ENCODE peak calls at places on chromosome 7, in four cellular contexts. D is OCI-LY7, E is spleen, Q is fibroblast of lung. Y is an unnamed sample.

GRCh38 chr7:8151161-8151560 is 110.8 kb downstream of the ICA1 start:
- DNase-seq in D (no peak), E (no peak), Q (no peak), Y (no peak)

GRCh38 chr7:64559206-64559605 is 3.7 kb downstream of the ZNF680 start:
- DNase-seq in D (no peak), E (no peak), Q (peak; percentile 17), Y (no peak)

GRCh38 chr7:122528879-122529481 is 169.9 kb downstream of the RNF133 start:
- DNase-seq in D (peak; percentile 40), E (no peak), Q (peak; percentile 70), Y (no peak)

GRCh38 chr7:126079581-126079980 is 1150.0 kb upstream of the POT1 start:
- DNase-seq in D (no peak), E (no peak), Q (no peak), Y (no peak)

GRCh38 chr7:117901089-117901797 is 28.0 kb upstream of the CTTNBP2 start:
- DNase-seq in D (no peak), E (no peak), Q (no peak), Y (peak; percentile 26)

GRCh38 chr7:34949356-34949755 is 87.9 kb downstream of the DPY19L1 start:
- DNase-seq in D (no peak), E (no peak), Q (peak; percentile 7), Y (no peak)

GRCh38 chr7:115477193-115477651 is 553.3 kb downstream of the TFEC start:
- DNase-seq in D (no peak), E (peak; percentile 67), Q (peak; percentile 38), Y (no peak)

GRCh38 chr7:114977277-114977676 is 55.4 kb downstream of the MDFIC start:
- DNase-seq in D (no peak), E (no peak), Q (no peak), Y (no peak)

GRCh38 chr7:17771901-17772408 is 168.3 kb downstream of the SNX13 start:
- DNase-seq in D (no peak), E (no peak), Q (no peak), Y (no peak)

GRCh38 chr7:44735403-44736165 is 13.1 kb upstream of the ZMIZ2 start:
- DNase-seq in D (no peak), E (peak; percentile 10), Q (peak; percentile 95), Y (no peak)

GRCh38 chr7:27102578-27103442 is at the start of gene HOXA2:
- DNase-seq in D (no peak), E (no peak), Q (peak; percentile 91), Y (no peak)

GRCh38 chr7:55552320-55553086 is 19.8 kb downstream of the VOPP1 start:
- DNase-seq in D (no peak), E (no peak), Q (peak; percentile 71), Y (no peak)

GRCh38 chr7:136064098-136064497 is 86.9 kb upstream of the MTPN start:
- DNase-seq in D (no peak), E (no peak), Q (no peak), Y (no peak)

GRCh38 chr7:149713731-149714068 is 59.7 kb downstream of the ZNF467 start:
- DNase-seq in D (no peak), E (peak; percentile 89), Q (no peak), Y (peak; percentile 72)

GRCh38 chr7:40493609-40494041 is 358.8 kb downstream of the SUGCT start:
- DNase-seq in D (no peak), E (no peak), Q (no peak), Y (no peak)

GRCh38 chr7:48274662-48275061 is 103.4 kb downstream of the ABCA13 start:
- DNase-seq in D (no peak), E (no peak), Q (no peak), Y (no peak)

GRCh38 chr7:106125417-106125816 is 13.3 kb upstream of the SYPL1 start:
- DNase-seq in D (no peak), E (no peak), Q (peak; percentile 43), Y (no peak)

GRCh38 chr7:25617219-25617618 is 388.9 kb upstream of the NPVF start:
- DNase-seq in D (no peak), E (no peak), Q (no peak), Y (no peak)

GRCh38 chr7:25613912-25614311 is 385.6 kb upstream of the NPVF start:
- DNase-seq in D (no peak), E (no peak), Q (no peak), Y (no peak)

GRCh38 chr7:25614415-25614814 is 386.1 kb upstream of the NPVF start:
- DNase-seq in D (no peak), E (no peak), Q (no peak), Y (no peak)

GRCh38 chr7:25615603-25616002 is 387.3 kb upstream of the NPVF start:
- DNase-seq in D (no peak), E (no peak), Q (no peak), Y (no peak)

GRCh38 chr7:25615005-25615404 is 386.7 kb upstream of the NPVF start:
- DNase-seq in D (no peak), E (no peak), Q (no peak), Y (no peak)
- H3K27ac ChIP-seq in D (no peak overlapping the region), E (peak overlapping the region; percentile 8), Q (no peak overlapping the region), Y (peak overlapping the region; percentile 77)

DNA sequence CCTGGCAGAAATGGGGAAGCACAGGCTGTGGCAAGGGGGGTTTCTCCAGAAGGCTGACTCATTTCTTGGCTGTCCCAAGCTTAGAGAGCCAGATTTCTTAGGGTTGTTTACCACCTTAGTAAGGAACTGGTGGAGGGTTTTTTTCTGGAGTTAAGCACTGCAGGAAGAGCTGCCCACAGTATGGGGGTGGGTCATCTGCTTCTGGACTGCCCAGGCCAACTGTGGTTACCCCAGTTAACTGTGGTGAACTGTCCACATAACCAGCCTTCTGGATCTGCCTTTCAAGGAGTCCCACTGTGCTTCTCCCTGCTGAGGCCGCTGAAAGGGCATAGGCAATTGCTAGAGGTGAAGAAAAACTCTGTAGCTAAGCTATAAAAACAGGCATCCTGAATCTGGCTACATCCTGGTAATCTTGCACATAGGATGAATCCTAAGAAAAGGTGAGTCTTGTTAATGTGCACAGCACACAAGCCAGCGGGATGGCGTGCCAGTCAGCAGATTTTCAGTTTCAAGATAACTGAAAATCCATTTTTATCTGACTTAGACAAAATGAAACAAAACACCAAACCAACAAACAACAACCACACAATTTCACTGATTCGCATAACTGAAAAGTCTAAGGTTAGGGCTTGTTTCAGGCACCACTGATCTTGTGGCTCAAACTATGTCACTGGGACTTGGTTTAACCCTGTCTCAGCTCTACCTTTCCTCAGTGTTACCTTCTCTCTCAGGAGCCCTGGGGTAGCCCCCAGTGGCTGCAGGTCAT is 21.6 kb upstream of the TSPAN33 start:
- DNase-seq in D (no peak), E (no peak), Q (no peak), Y (no peak)
- H3K4me3 ChIP-seq in D (no peak overlapping the region), E (no peak overlapping the region), Q (no peak overlapping the region), Y (no peak overlapping the region)

DNA sequence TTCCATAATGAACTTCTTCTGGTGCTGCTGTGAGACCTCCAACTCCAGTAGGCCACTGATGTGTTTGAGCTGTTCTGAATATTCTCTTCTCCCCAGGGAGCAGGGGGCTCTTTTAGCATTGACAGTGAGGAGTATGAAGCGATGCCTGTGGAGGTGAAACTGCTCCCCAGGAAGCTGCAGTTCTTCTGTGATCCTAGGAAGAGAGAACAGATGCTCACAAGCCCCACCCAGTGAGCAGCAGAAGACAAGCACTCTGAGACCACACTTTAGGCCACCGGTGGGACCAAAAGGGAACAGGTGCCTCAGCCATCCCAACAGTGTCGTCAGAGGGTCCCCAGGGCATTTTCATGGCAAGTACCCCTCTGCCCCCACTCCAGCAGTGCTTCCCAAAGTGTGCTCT is 49.3 kb downstream of the DENND11 start:
- DNase-seq in D (no peak), E (no peak), Q (no peak), Y (no peak)
- TF ChIP-seq CTCF in D (no peak), E (no peak), Q (no peak), Y (no peak)

GRCh38 chr7:128937647-128938523 is at the start of gene IRF5:
- DNase-seq in D (no peak), E (peak; percentile 93), Q (no peak), Y (no peak)

GRCh38 chr7:128939075-128939860 is 1.5 kb downstream of the IRF5 start:
- DNase-seq in D (no peak), E (peak; percentile 81), Q (no peak), Y (no peak)

GRCh38 chr7:128936798-128937197 is 929 bp upstream of the IRF5 start:
- DNase-seq in D (no peak), E (no peak), Q (no peak), Y (no peak)

GRCh38 chr7:128938524-128939074 is 872 bp downstream of the IRF5 start:
- DNase-seq in D (no peak), E (peak; percentile 88), Q (no peak), Y (no peak)

GRCh38 chr7:128937271-128937646 is 468 bp upstream of the IRF5 start:
- DNase-seq in D (no peak), E (no peak), Q (no peak), Y (no peak)
- H3K27ac ChIP-seq in D (no peak overlapping the region), E (peak overlapping the region; percentile 78), Q (no peak overlapping the region), Y (no peak overlapping the region)

DNA sequence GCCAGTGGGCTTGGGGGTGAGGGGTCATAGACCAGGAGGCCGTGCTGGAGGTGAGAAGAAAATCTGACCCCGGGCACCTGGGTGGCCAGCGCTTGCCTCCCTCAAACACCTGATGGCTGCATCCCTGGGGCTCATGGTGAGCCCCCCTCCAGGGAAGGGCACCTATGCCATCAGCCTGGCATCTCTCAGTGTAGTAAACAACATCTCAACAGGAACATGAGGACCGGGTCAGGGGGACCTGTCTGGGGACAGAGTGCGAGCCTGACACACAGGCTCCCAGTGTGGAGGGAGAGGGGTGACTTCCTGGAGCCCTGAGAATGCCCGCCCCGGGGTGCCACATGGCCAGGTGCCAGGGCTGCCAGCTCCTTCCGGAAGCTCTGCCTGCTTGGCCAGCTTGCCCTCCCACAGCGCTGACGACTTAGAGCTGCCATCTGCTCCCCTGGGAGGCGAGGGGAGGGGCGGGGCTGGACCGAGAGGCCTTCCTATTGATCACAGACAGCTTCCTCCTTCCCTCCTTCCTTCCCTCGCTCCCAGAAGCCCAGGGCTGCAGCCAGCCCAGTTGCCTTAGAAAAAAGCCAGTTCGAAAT is 12.3 kb downstream of the STX1A start:
- DNase-seq in D (no peak), E (peak; percentile 89), Q (no peak), Y (no peak)
- H3K4me3 ChIP-seq in D (no peak overlapping the region), E (no peak overlapping the region), Q (no peak overlapping the region), Y (no peak overlapping the region)

GRCh38 chr7:85464042-85464651 is 277.3 kb upstream of the SEMA3D start:
- DNase-seq in D (peak; percentile 2), E (no peak), Q (peak; percentile 35), Y (no peak)
- TF ChIP-seq CTCF in D (peak; percentile 66), E (peak; percentile 32), Q (peak; percentile 14), Y (no peak)

GRCh38 chr7:151680810-151681209 is 161.1 kb upstream of the RHEB start:
- DNase-seq in D (no peak), E (no peak), Q (peak; percentile 89), Y (no peak)
- H3K27ac ChIP-seq in D (no peak overlapping the region), E (peak overlapping the region; percentile 59), Q (no peak overlapping the region), Y (peak overlapping the region; percentile 94)

DNA sequence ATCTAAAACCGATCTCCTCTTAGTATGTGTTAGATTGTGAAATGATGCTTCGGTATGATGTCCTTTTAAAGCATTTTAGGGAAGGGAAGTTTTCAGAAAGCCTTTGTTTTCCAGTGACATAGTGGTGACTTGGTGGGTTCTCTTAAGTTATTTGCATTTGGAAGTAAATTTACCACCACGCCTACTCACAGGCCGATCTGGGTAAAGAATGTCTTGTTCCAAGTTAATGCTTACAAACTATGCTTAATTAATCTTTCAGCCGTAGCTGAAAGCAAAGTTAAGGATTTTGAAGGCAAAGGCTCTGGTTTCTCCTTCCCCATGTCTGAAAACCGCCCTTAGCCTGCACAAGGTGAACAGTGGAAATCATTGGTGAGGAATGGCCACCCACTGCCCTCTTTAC is 10.7 kb downstream of the MTURN start:
- DNase-seq in D (no peak), E (no peak), Q (no peak), Y (no peak)
- H3K4me3 ChIP-seq in D (no peak overlapping the region), E (no peak overlapping the region), Q (no peak overlapping the region), Y (no peak overlapping the region)